ENCODE peak calls at places on chromosome 13, in six cellular contexts. One of them, this sample, is unnamed.

GRCh38 chr13:57632276-57633140 is 964 bp downstream of the PCDH17 start:
- DNase-seq in H1: peak; percentile 72
- DNase-seq in HepG2: no peak
- DNase-seq in GM12878: no peak
- DNase-seq in HCT116: no peak
- DNase-seq in K562: no peak
- DNase-seq in this sample: no peak

GRCh38 chr13:69676286-69676685 is 431.3 kb upstream of the ATXN8OS start:
- DNase-seq in HCT116: no peak
- DNase-seq in H1: no peak
- DNase-seq in K562: no peak
- DNase-seq in HepG2: no peak
- DNase-seq in GM12878: no peak
- DNase-seq in this sample: no peak

GRCh38 chr13:73729046-73729445 is 405.2 kb downstream of the KLF12 start:
- DNase-seq in H1: no peak
- DNase-seq in K562: no peak
- DNase-seq in HepG2: peak; percentile 24
- DNase-seq in GM12878: no peak
- DNase-seq in HCT116: no peak
- DNase-seq in this sample: no peak

GRCh38 chr13:94325660-94326059 is 153.8 kb downstream of the DCT start:
- DNase-seq in HepG2: no peak
- DNase-seq in HCT116: no peak
- DNase-seq in GM12878: no peak
- DNase-seq in K562: no peak
- DNase-seq in H1: no peak
- DNase-seq in this sample: no peak

GRCh38 chr13:51453308-51453958 is 597 bp upstream of the INTS6 start:
- DNase-seq in GM12878: peak; percentile 42
- DNase-seq in H1: no peak
- DNase-seq in HepG2: peak; percentile 90
- DNase-seq in K562: peak; percentile 86
- DNase-seq in HCT116: no peak
- DNase-seq in this sample: no peak

GRCh38 chr13:32031815-32032345 is 306 bp downstream of the FRY start:
- DNase-seq in GM12878: no peak
- DNase-seq in HepG2: no peak
- DNase-seq in HCT116: no peak
- DNase-seq in H1: no peak
- DNase-seq in K562: no peak
- DNase-seq in this sample: no peak

GRCh38 chr13:89740994-89741678 is 1606.4 kb upstream of the MIR17HG start:
- DNase-seq in HCT116: no peak
- DNase-seq in GM12878: no peak
- DNase-seq in K562: no peak
- DNase-seq in HepG2: no peak
- DNase-seq in H1: no peak
- DNase-seq in this sample: no peak

GRCh38 chr13:46896346-46897138 is at the start of gene HTR2A:
- DNase-seq in GM12878: no peak
- DNase-seq in HepG2: no peak
- DNase-seq in H1: no peak
- DNase-seq in HCT116: no peak
- DNase-seq in K562: no peak
- DNase-seq in this sample: no peak

GRCh38 chr13:48231080-48231479 is 1.9 kb upstream of the ITM2B start:
- DNase-seq in GM12878: no peak
- DNase-seq in H1: no peak
- DNase-seq in HepG2: no peak
- DNase-seq in K562: no peak
- DNase-seq in HCT116: no peak
- DNase-seq in this sample: no peak

GRCh38 chr13:79779761-79780160 is 298.8 kb downstream of the NDFIP2 start:
- DNase-seq in H1: no peak
- DNase-seq in GM12878: no peak
- DNase-seq in HepG2: peak; percentile 12
- DNase-seq in K562: no peak
- DNase-seq in HCT116: no peak
- DNase-seq in this sample: no peak

GRCh38 chr13:76707360-76707759 is 178.8 kb downstream of the KCTD12 start:
- DNase-seq in HepG2: no peak
- DNase-seq in H1: no peak
- DNase-seq in GM12878: no peak
- DNase-seq in HCT116: no peak
- DNase-seq in K562: no peak
- DNase-seq in this sample: no peak

GRCh38 chr13:37349916-37350315 is 244.5 kb upstream of the CSNK1A1L start:
- DNase-seq in HCT116: no peak
- DNase-seq in HepG2: no peak
- DNase-seq in K562: no peak
- DNase-seq in H1: no peak
- DNase-seq in GM12878: no peak
- DNase-seq in this sample: no peak

DNA sequence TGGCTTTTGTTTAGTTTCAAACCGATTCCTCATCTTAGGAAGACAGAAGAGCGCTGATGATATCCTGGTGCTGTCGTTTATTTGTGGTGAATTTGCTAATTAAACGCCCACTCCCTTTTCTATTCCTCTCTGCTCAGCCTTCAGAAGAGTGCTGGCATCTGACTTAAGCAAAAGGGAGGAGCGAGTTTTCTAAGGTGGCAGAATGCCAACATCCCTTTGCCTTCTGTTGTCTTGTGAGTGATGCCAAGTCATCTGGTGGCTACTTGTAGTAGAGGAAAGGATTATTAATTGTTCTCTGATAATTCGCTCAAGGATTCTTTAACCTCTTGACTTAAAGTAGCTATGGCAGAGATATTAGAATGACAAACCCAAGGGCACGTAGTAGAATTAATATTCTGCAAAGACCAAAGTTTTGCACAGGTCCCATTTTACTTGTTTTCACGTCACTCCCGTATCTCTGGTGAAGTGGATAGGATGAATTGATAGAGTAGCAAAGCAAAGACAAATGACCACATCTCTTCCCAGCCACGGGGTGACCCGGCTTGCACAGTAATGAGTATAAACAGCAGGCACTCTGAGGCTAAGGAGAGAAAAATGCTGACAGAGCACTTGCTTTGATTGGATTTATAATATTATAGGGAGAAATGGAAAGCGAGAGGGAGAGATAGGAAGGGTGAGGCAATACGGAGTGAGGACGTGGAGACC is 68.2 kb downstream of the ERCC5 start:
- DNase-seq in HepG2: no peak
- DNase-seq in K562: no peak
- DNase-seq in GM12878: no peak
- DNase-seq in HCT116: no peak
- DNase-seq in H1: no peak
- DNase-seq in this sample: no peak
- TF ChIP-seq ZNF274 in HepG2: no peak
- TF ChIP-seq ZNF274 in K562: no peak
- TF ChIP-seq ZNF274 in GM12878: no peak
- TF ChIP-seq ZNF274 in HCT116: no peak
- TF ChIP-seq ZNF274 in H1: no peak
- TF ChIP-seq ZNF274 in this sample: no peak

GRCh38 chr13:50196118-50196517 is 180.9 kb downstream of the KCNRG start:
- DNase-seq in K562: no peak
- DNase-seq in H1: no peak
- DNase-seq in HCT116: no peak
- DNase-seq in GM12878: no peak
- DNase-seq in HepG2: no peak
- DNase-seq in this sample: no peak

GRCh38 chr13:50200562-50200961 is 185.3 kb downstream of the KCNRG start:
- DNase-seq in H1: no peak
- DNase-seq in HepG2: no peak
- DNase-seq in GM12878: no peak
- DNase-seq in K562: peak; percentile 27
- DNase-seq in HCT116: no peak
- DNase-seq in this sample: no peak

GRCh38 chr13:50198508-50198907 is 183.3 kb downstream of the KCNRG start:
- DNase-seq in H1: no peak
- DNase-seq in HepG2: no peak
- DNase-seq in GM12878: no peak
- DNase-seq in HCT116: no peak
- DNase-seq in K562: peak; percentile 24
- DNase-seq in this sample: no peak

GRCh38 chr13:50195045-50195444 is 179.8 kb downstream of the KCNRG start:
- DNase-seq in H1: no peak
- DNase-seq in GM12878: no peak
- DNase-seq in HepG2: no peak
- DNase-seq in K562: no peak
- DNase-seq in HCT116: no peak
- DNase-seq in this sample: no peak

DNA sequence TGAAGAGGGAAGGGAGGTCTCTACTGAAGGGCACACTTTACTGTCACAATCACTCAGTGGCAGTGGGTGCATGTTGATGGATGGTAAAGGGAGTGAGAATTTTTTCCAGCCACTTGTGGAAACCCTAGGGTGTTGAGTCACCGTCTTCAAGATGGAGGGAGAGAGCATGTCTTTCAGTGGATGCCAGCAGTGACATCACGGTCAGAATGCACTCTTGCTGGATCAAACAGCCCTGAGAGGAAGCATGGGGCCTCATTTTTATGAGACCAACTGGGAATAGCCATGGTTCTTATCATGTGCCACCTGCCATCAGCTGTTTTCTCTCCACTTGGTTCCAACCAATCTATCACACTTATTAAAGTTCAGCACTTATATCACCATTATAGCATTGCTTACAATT is 182.5 kb downstream of the KCNRG start:
- DNase-seq in HepG2: no peak
- DNase-seq in K562: no peak
- DNase-seq in HCT116: no peak
- DNase-seq in H1: no peak
- DNase-seq in GM12878: no peak
- DNase-seq in this sample: no peak
- H3K4me3 ChIP-seq in HepG2: no peak overlapping the region
- H3K4me3 ChIP-seq in K562: no peak overlapping the region
- H3K4me3 ChIP-seq in HCT116: no peak overlapping the region
- H3K4me3 ChIP-seq in H1: no peak overlapping the region
- H3K4me3 ChIP-seq in GM12878: no peak overlapping the region
- H3K4me3 ChIP-seq in this sample: no peak overlapping the region

DNA sequence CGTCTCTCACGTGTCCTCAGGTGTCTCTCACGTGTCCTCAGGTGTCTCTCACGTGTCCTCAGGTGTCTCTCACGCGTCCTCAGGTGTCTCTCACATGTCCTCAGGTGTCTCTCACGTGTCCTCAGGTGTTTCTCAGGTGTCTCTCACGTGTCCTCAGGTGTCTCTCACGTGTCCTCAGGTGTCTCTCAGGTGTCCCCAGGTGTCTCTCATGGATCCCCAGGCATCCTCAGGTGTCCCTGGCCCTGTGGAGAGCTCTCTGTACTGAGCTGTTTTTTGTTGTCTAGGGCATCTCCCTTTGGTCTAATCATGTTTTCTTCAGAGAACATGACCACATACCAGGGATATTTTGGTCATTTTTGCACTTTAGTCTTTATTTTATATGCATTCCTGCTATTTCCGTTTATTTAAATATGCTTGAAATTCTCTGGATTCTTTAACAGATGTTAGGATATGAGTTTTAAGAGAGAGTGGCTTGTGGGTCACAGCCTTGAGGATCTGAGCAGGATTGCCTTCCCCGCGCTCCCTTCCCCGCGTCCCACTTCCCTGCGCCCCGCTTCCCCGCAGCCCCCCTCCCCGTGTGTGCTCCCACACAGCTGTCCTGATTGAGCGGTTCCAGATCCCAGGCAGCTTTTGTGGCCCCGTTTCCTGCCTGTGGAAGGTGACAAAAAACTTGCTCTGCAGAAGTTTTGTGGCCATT is 31.9 kb downstream of the ATP4B start:
- DNase-seq in K562: no peak
- DNase-seq in HepG2: no peak
- DNase-seq in H1: no peak
- DNase-seq in GM12878: no peak
- DNase-seq in HCT116: no peak
- DNase-seq in this sample: no peak
- TF ChIP-seq ZNF274 in K562: no peak
- TF ChIP-seq ZNF274 in HepG2: no peak
- TF ChIP-seq ZNF274 in H1: no peak
- TF ChIP-seq ZNF274 in GM12878: no peak
- TF ChIP-seq ZNF274 in HCT116: no peak
- TF ChIP-seq ZNF274 in this sample: no peak

GRCh38 chr13:110798595-110798994 is 85.1 kb downstream of the ING1 start:
- DNase-seq in K562: no peak
- DNase-seq in GM12878: no peak
- DNase-seq in HepG2: peak; percentile 19
- DNase-seq in HCT116: no peak
- DNase-seq in H1: no peak
- DNase-seq in this sample: no peak

GRCh38 chr13:110794209-110794608 is 80.7 kb downstream of the ING1 start:
- DNase-seq in HCT116: no peak
- DNase-seq in HepG2: no peak
- DNase-seq in K562: no peak
- DNase-seq in GM12878: no peak
- DNase-seq in H1: no peak
- DNase-seq in this sample: no peak

GRCh38 chr13:110797230-110797877 is 83.9 kb downstream of the ING1 start:
- DNase-seq in HCT116: no peak
- DNase-seq in K562: no peak
- DNase-seq in GM12878: no peak
- DNase-seq in HepG2: no peak
- DNase-seq in H1: no peak
- DNase-seq in this sample: peak; percentile 16

GRCh38 chr13:110801044-110801443 is 87.5 kb downstream of the ING1 start:
- DNase-seq in HCT116: no peak
- DNase-seq in K562: no peak
- DNase-seq in HepG2: no peak
- DNase-seq in H1: no peak
- DNase-seq in GM12878: no peak
- DNase-seq in this sample: no peak

DNA sequence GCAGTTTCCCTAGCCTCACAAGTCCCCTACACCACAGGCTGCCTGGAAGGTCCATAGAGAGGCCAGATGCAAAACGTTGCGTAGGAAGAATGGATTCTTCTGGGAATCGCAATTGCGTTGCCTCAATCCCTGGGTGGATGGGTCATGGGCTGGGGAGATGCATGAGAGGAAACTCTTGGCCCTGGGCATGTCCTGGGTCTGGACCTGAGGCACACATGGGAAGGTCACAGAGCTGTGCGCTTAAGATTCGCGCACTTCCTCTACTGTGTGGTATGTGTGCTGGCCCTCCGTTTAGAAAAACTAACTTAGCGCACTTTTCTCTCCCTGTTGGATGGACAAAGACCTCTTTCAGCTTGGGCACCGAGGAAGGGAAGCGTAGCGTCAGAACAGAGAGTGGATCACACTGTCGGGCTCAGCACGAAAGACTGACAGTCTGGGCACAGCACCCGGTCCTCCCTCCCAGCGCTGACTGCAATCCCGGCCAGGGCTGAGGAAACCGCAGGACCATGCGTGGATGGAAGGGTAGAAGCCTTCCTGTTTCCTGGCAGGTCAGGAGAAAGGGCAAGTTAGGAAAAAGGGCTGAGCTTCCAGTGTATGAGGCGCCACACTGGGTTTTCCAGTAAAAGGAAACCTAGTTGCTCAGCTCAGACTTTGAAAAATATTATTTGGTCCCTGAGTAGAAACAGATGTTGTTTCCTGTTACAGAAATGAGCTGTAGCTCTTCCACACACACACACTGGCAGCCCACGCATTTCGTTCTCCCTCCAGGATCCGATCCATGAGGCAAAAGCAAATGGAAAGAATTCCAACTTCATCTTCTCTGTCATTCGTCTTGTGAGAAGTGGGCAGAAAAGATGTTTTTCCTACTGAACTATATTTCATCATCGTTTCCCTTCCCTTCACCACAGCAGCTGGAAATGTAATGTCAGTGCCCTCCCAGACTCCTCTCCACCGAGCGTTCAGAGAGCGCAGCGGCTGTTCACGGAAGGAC is 86.0 kb downstream of the ING1 start:
- DNase-seq in HepG2: no peak
- DNase-seq in K562: no peak
- DNase-seq in H1: no peak
- DNase-seq in GM12878: no peak
- DNase-seq in HCT116: no peak
- DNase-seq in this sample: no peak
- H3K4me3 ChIP-seq in HepG2: no peak overlapping the region
- H3K4me3 ChIP-seq in K562: no peak overlapping the region
- H3K4me3 ChIP-seq in H1: no peak overlapping the region
- H3K4me3 ChIP-seq in GM12878: no peak overlapping the region
- H3K4me3 ChIP-seq in HCT116: no peak overlapping the region
- H3K4me3 ChIP-seq in this sample: no peak overlapping the region

This sample was measured in NT2/D1.